ENCODE peak calls at places on chromosomes 11 and 22, in four cellular contexts. One of them, this sample, is unnamed.

GRCh38 chr11:75261474-75261847 is 20.9 kb downstream of the TPBGL start:
- DNase-seq in sigmoid colon: peak
- DNase-seq in tibial artery: peak
- DNase-seq in right lobe of liver: peak
- DNase-seq in this sample: no peak

GRCh38 chr11:22666700-22667439 is 459 bp downstream of the GAS2 start:
- DNase-seq in right lobe of liver: peak
- DNase-seq in sigmoid colon: no peak
- DNase-seq in tibial artery: no peak
- DNase-seq in this sample: peak

GRCh38 chr11:43580735-43581369 is 99.7 kb upstream of the HSD17B12 start:
- DNase-seq in right lobe of liver: no peak
- DNase-seq in sigmoid colon: no peak
- DNase-seq in tibial artery: no peak
- DNase-seq in this sample: peak

GRCh38 chr11:129972596-129972995 is 30.0 kb downstream of the PRDM10 start:
- DNase-seq in sigmoid colon: no peak
- DNase-seq in tibial artery: no peak
- DNase-seq in right lobe of liver: no peak
- DNase-seq in this sample: no peak

GRCh38 chr11:108870373-108871020 is 205.6 kb downstream of the DDX10 start:
- DNase-seq in tibial artery: no peak
- DNase-seq in right lobe of liver: no peak
- DNase-seq in sigmoid colon: no peak
- DNase-seq in this sample: no peak

GRCh38 chr22:49760630-49761571 is 66.8 kb downstream of the BRD1 start:
- DNase-seq in right lobe of liver: no peak
- DNase-seq in sigmoid colon: no peak
- DNase-seq in tibial artery: no peak
- DNase-seq in this sample: peak

GRCh38 chr11:6747097-6747662 is 24.6 kb downstream of the OR2AG2 start:
- DNase-seq in right lobe of liver: no peak
- DNase-seq in tibial artery: no peak
- DNase-seq in sigmoid colon: no peak
- DNase-seq in this sample: no peak

GRCh38 chr11:14554959-14555358 is 34.8 kb upstream of the PSMA1 start:
- DNase-seq in sigmoid colon: no peak
- DNase-seq in right lobe of liver: no peak
- DNase-seq in tibial artery: no peak
- DNase-seq in this sample: no peak

GRCh38 chr11:75577198-75577597 is 15.1 kb downstream of the SERPINH1 start:
- DNase-seq in right lobe of liver: no peak
- DNase-seq in tibial artery: no peak
- DNase-seq in sigmoid colon: no peak
- DNase-seq in this sample: no peak

DNA sequence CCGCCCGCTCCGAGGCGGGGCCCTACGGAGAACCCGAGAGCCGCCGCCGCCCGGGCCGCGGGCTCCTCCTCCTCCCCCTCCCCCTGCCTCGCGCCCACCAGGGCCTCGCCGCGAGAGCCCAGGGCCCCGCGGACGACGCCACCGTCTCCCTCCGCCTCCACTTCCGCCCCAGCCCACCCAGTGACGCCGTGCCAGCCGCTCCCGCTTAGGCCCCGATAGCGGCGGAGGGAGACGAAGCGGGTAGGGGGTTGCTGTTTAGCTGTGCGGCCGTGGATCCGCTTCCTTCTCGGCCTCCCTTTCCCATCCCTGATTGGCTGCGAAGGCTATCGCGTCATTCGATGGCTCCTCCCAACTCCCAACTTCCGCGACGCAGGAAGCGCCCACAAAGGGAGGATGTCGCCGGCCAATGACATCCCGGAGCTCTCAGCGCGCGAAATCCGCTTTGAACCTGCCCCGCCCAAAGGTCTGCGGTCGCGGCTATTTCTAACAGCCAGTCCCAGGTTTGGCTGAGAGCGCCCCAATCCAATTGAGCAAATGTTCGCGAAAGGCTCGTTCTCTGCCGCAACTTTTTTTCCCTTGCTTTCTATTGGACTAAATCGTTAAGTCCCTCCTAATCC is at the start of gene FAM76B:
- DNase-seq in right lobe of liver: peak
- DNase-seq in sigmoid colon: peak
- DNase-seq in tibial artery: peak
- DNase-seq in this sample: peak
- TF ChIP-seq CTCF in right lobe of liver: no peak
- TF ChIP-seq CTCF in sigmoid colon: no peak
- TF ChIP-seq CTCF in tibial artery: no peak
- TF ChIP-seq CTCF in this sample: no peak

GRCh38 chr11:103164093-103164796 is 55.0 kb downstream of the DYNC2H1 start:
- DNase-seq in sigmoid colon: no peak
- DNase-seq in right lobe of liver: no peak
- DNase-seq in tibial artery: no peak
- DNase-seq in this sample: no peak
- H3K27ac ChIP-seq in sigmoid colon: no peak
- H3K27ac ChIP-seq in right lobe of liver: no peak
- H3K27ac ChIP-seq in tibial artery: no peak
- H3K27ac ChIP-seq in this sample: no peak

GRCh38 chr22:34330432-34330831 is 410.2 kb upstream of the LARGE1 start:
- DNase-seq in tibial artery: no peak
- DNase-seq in sigmoid colon: no peak
- DNase-seq in right lobe of liver: no peak
- DNase-seq in this sample: no peak

GRCh38 chr22:34319346-34319745 is 399.1 kb upstream of the LARGE1 start:
- DNase-seq in tibial artery: no peak
- DNase-seq in sigmoid colon: no peak
- DNase-seq in right lobe of liver: no peak
- DNase-seq in this sample: no peak

DNA sequence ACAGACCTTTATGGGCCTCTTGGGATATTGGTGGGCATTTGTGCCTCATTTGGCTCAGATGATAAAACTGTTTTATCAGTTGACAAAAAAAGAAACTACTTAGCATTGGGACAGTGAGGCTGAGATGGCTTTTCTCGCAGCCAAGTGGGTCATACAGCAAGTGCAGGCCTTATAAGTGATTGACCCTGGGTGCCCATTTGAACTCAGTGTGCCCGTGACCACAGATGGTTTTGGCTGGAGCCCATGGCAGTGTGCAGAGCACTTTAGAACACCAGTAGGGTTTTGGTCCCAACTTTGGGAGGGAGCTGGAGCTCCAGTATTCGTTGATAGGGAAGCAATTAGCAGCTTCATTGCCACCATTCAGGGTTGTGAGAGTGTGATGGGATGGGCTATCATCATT is 404.5 kb upstream of the LARGE1 start:
- DNase-seq in sigmoid colon: no peak
- DNase-seq in right lobe of liver: no peak
- DNase-seq in tibial artery: no peak
- DNase-seq in this sample: no peak
- H3K4me3 ChIP-seq in sigmoid colon: no peak
- H3K4me3 ChIP-seq in right lobe of liver: no peak
- H3K4me3 ChIP-seq in tibial artery: no peak
- H3K4me3 ChIP-seq in this sample: no peak

GRCh38 chr11:120652705-120653335 is 141.3 kb downstream of the GRIK4 start:
- DNase-seq in right lobe of liver: no peak
- DNase-seq in sigmoid colon: no peak
- DNase-seq in tibial artery: no peak
- DNase-seq in this sample: no peak
- TF ChIP-seq CTCF in right lobe of liver: no peak
- TF ChIP-seq CTCF in sigmoid colon: no peak
- TF ChIP-seq CTCF in tibial artery: no peak
- TF ChIP-seq CTCF in this sample: no peak

DNA sequence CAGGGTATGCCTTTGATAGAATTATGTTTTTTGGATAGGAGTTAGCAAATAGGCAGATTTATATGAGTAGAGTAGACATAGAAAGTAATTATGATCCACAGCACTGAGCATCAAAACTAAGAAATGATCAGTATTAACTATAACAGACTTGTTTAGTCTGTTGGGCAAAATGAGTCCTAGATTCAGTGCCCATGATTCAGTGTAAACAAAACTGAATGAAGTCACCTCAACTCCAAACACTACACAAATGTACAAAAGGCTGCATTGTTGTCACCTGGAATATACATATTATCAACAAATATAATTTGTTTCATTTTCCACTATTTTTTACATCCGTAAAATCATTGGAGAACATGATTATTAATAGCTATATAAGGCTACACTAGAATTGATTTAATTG is 6.7 kb downstream of the UEVLD start:
- DNase-seq in right lobe of liver: no peak
- DNase-seq in tibial artery: no peak
- DNase-seq in sigmoid colon: no peak
- DNase-seq in this sample: no peak
- H3K27ac ChIP-seq in right lobe of liver: no peak
- H3K27ac ChIP-seq in tibial artery: no peak
- H3K27ac ChIP-seq in sigmoid colon: no peak
- H3K27ac ChIP-seq in this sample: no peak

GRCh38 chr11:35143509-35144102 is 4.6 kb downstream of the CD44 start:
- DNase-seq in sigmoid colon: no peak
- DNase-seq in right lobe of liver: no peak
- DNase-seq in tibial artery: no peak
- DNase-seq in this sample: no peak

GRCh38 chr11:35141034-35141433 is 2.1 kb downstream of the CD44 start:
- DNase-seq in sigmoid colon: no peak
- DNase-seq in right lobe of liver: no peak
- DNase-seq in tibial artery: no peak
- DNase-seq in this sample: no peak

GRCh38 chr11:35144103-35144741 is 5.3 kb downstream of the CD44 start:
- DNase-seq in tibial artery: no peak
- DNase-seq in right lobe of liver: no peak
- DNase-seq in sigmoid colon: no peak
- DNase-seq in this sample: no peak

GRCh38 chr11:35141538-35141937 is 2.6 kb downstream of the CD44 start:
- DNase-seq in tibial artery: peak
- DNase-seq in sigmoid colon: peak
- DNase-seq in right lobe of liver: no peak
- DNase-seq in this sample: no peak

GRCh38 chr11:35142481-35143207 is 3.7 kb downstream of the CD44 start:
- DNase-seq in tibial artery: no peak
- DNase-seq in sigmoid colon: no peak
- DNase-seq in right lobe of liver: no peak
- DNase-seq in this sample: no peak
- H3K4me3 ChIP-seq in tibial artery: no peak
- H3K4me3 ChIP-seq in sigmoid colon: no peak
- H3K4me3 ChIP-seq in right lobe of liver: no peak
- H3K4me3 ChIP-seq in this sample: no peak